ENCODE peak calls at places on chromosomes 2 and 18, in eight cellular contexts. O is head of caudate nucleus, H is HT-29, E is NCI-H1092 treated with DMSO at 0.1 percent for 48 hours, S is AG20443, Z is H9, W is right cardiac atrium, V is astrocyte of the spinal cord. L is an unnamed sample.

GRCh38 chr2:235670974-235671787 is 177.3 kb downstream of the AGAP1 start:
- DNase-seq in E (peak), W (no peak), V (no peak), O (no peak), S (no peak), H (no peak), Z (no peak), L (no peak)

GRCh38 chr2:4053769-4054493 is 350.6 kb downstream of the DCDC2C start:
- DNase-seq in Z (no peak), W (no peak), E (no peak), O (no peak), H (no peak), S (no peak), V (no peak), L (no peak)

GRCh38 chr2:240840435-240841060 is 20.5 kb upstream of the KIF1A start:
- DNase-seq in E (peak), H (peak), V (peak), Z (peak), S (peak), W (peak), O (peak), L (no peak)

GRCh38 chr2:75200140-75200985 is 1.0 kb upstream of the TACR1 start:
- DNase-seq in W (peak), S (peak), H (no peak), O (peak), E (peak), Z (peak), V (peak), L (peak)

GRCh38 chr2:133975676-133976428 is 278.0 kb upstream of the MGAT5 start:
- DNase-seq in S (no peak), V (no peak), E (no peak), Z (no peak), H (no peak), O (no peak), W (no peak), L (no peak)

GRCh38 chr2:168039885-168040284 is 207.5 kb downstream of the STK39 start:
- DNase-seq in V (no peak), O (no peak), S (no peak), W (no peak), Z (no peak), H (no peak), E (no peak), L (no peak)

GRCh38 chr2:8541636-8542035 is 140.2 kb upstream of the ID2 start:
- DNase-seq in E (no peak), S (no peak), Z (peak), W (no peak), O (no peak), V (no peak), H (no peak), L (no peak)

GRCh38 chr18:22674300-22674699 is 256.6 kb upstream of the CTAGE1 start:
- DNase-seq in W (no peak), S (peak), E (no peak), H (no peak), Z (no peak), V (peak), O (no peak), L (no peak)

GRCh38 chr2:162422894-162423293 is 79.0 kb downstream of the GCA start:
- DNase-seq in O (no peak), E (no peak), W (no peak), Z (no peak), H (no peak), S (no peak), V (no peak), L (no peak)

L was measured in anterior cingulate cortex.